ENCODE peak calls at places on chromosome 9, in seven cellular contexts. Y, L, P, H, T, V and C are unnamed samples.

GRCh38 chr9:27261517-27262211 is 35.3 kb downstream of the EQTN start:
- DNase-seq in T (no peak), H (peak), V (no peak), P (no peak), L (no peak), Y (no peak), C (no peak)

GRCh38 chr9:132168347-132168746 is 6.5 kb downstream of the NTNG2 start:
- DNase-seq in H (no peak), T (no peak), Y (no peak), L (no peak), V (no peak), P (no peak), C (no peak)

GRCh38 chr9:16385590-16386578 is 484.6 kb downstream of the BNC2 start:
- DNase-seq in Y (no peak), H (peak), P (peak), T (no peak), L (peak), V (no peak), C (no peak)

GRCh38 chr9:130480673-130481072 is 35.9 kb downstream of the ASS1 start:
- DNase-seq in Y (no peak), T (no peak), L (no peak), H (no peak), P (no peak), V (no peak), C (no peak)

GRCh38 chr9:116580853-116581252 is 106.3 kb upstream of the TRIM32 start:
- DNase-seq in H (no peak), Y (no peak), P (peak), T (no peak), L (no peak), V (no peak), C (no peak)

GRCh38 chr9:3526903-3527652 is 1.3 kb upstream of the RFX3 start:
- DNase-seq in H (peak), T (no peak), Y (no peak), L (peak), V (peak), P (peak), C (peak)

GRCh38 chr9:124284940-124285441 is 27.2 kb downstream of the NEK6 start:
- DNase-seq in V (no peak), L (no peak), H (no peak), Y (no peak), T (no peak), P (peak), C (no peak)

GRCh38 chr9:78595200-78595945 is 298.4 kb downstream of the PSAT1 start:
- DNase-seq in T (no peak), P (no peak), V (no peak), Y (no peak), L (peak), H (no peak), C (no peak)

GRCh38 chr9:81032030-81032572 is 657.2 kb downstream of the TLE1 start:
- DNase-seq in P (peak), H (peak), V (peak), Y (no peak), T (no peak), L (peak), C (no peak)

GRCh38 chr9:3968891-3969290 is 331.0 kb downstream of the GLIS3 start:
- DNase-seq in H (peak), T (no peak), L (no peak), Y (no peak), V (no peak), P (no peak), C (no peak)

GRCh38 chr9:131869312-131869711 is 129.4 kb upstream of the RAPGEF1 start:
- DNase-seq in L (no peak), V (no peak), T (no peak), H (no peak), P (no peak), Y (no peak), C (no peak)

GRCh38 chr9:1875921-1876448 is 139.2 kb upstream of the SMARCA2 start:
- DNase-seq in Y (peak), T (peak), L (no peak), P (no peak), H (no peak), V (no peak), C (no peak)

GRCh38 chr9:83418283-83418682 is 119.9 kb downstream of the FRMD3 start:
- DNase-seq in H (no peak), T (no peak), Y (no peak), L (no peak), V (no peak), P (no peak), C (no peak)

GRCh38 chr9:13427587-13427986 is 148.1 kb upstream of the MPDZ start:
- DNase-seq in H (peak), Y (no peak), T (no peak), L (peak), P (peak), V (peak), C (no peak)

GRCh38 chr9:120655005-120655622 is 59.2 kb downstream of the MEGF9 start:
- DNase-seq in V (no peak), L (peak), Y (no peak), H (peak), P (peak), T (no peak), C (no peak)

GRCh38 chr9:122051401-122052346 is 41.4 kb downstream of the TTLL11 start:
- DNase-seq in P (peak), T (peak), L (peak), H (no peak), V (no peak), Y (peak), C (no peak)

GRCh38 chr9:131337131-131337848 is 47.8 kb downstream of the PLPP7 start:
- DNase-seq in P (no peak), T (no peak), L (no peak), Y (no peak), H (no peak), V (no peak), C (no peak)

GRCh38 chr9:97696025-97696822 is 916 bp downstream of the XPA start:
- DNase-seq in T (no peak), L (peak), Y (no peak), V (peak), P (peak), H (peak), C (no peak)